ENCODE peak calls at places on chromosomes 3 and 15, in six cellular contexts. X, Q, L, U, D and O are unnamed samples. For H3K27me3, the result is how much of the 10 kb centered on the place peaks cover.

GRCh38 chr15:60614862-60615771 is 136.2 kb upstream of the ICE2 start:
- DNase-seq in X (no peak), Q (peak), L (no peak), U (no peak), D (peak), O (no peak)

GRCh38 chr3:66816110-66816761 is 181.9 kb upstream of the KBTBD8 start:
- DNase-seq in X (peak), Q (no peak), L (no peak), U (no peak), D (peak), O (no peak)

GRCh38 chr15:80173022-80173759 is 20.4 kb downstream of the FAH start:
- DNase-seq in X (peak), Q (peak), L (peak), U (peak), D (peak), O (peak)

GRCh38 chr3:163056874-163057497 is 1560.4 kb downstream of the OTOL1 start:
- DNase-seq in X (peak), Q (peak), L (no peak), U (no peak), D (peak), O (no peak)

GRCh38 chr15:90184786-90185704 is 16.1 kb upstream of the SEMA4B start:
- DNase-seq in X (peak), Q (peak), L (peak), U (peak), D (peak), O (peak)

GRCh38 chr15:51089699-51090098 is 5.0 kb downstream of the TNFAIP8L3 start:
- DNase-seq in X (no peak), Q (no peak), L (no peak), U (no peak), D (no peak), O (no peak)

GRCh38 chr15:93610944-93611343 is 521.9 kb upstream of the RGMA start:
- DNase-seq in X (no peak), Q (no peak), L (no peak), U (no peak), D (no peak), O (no peak)

GRCh38 chr3:186406669-186407635 is 44.9 kb upstream of the DGKG start:
- DNase-seq in X (no peak), Q (peak), L (peak), U (peak), D (no peak), O (no peak)

GRCh38 chr3:151787626-151788025 is 26.3 kb upstream of the AADAC start:
- DNase-seq in X (peak), Q (no peak), L (no peak), U (no peak), D (no peak), O (no peak)

GRCh38 chr15:85276921-85277320 is 103.5 kb upstream of the AKAP13 start:
- DNase-seq in X (peak), Q (no peak), L (no peak), U (no peak), D (no peak), O (no peak)

GRCh38 chr3:127572186-127572585 is 18.3 kb downstream of the TPRA1 start:
- DNase-seq in X (no peak), Q (no peak), L (no peak), U (no peak), D (no peak), O (no peak)

GRCh38 chr3:32455609-32456428 is 46.8 kb downstream of the CMTM6 start:
- DNase-seq in X (no peak), Q (no peak), L (no peak), U (no peak), D (no peak), O (no peak)

GRCh38 chr3:53089511-53089910 is 40.7 kb downstream of the RFT1 start:
- DNase-seq in X (no peak), Q (no peak), L (peak), U (no peak), D (no peak), O (no peak)

GRCh38 chr3:160052385-160053047 is 63.9 kb downstream of the IL12A start:
- DNase-seq in X (no peak), Q (no peak), L (no peak), U (no peak), D (no peak), O (no peak)

DNA sequence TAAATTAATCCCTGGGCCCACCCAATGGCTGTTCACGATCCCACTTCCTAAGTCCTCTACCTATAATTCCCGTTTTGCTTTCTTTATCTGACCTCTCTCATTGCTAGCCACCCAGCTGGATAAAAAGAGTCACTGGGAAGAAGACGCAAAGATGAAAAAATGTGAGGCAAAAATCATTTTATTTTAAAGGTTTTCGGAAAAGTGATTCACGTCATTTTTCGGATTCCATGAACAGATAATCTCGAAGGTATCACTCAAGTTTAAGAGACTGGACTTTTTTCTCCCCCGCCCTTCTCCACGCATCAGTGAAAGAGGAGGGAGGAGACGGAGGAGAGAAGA is 266.6 kb downstream of the CGGBP1 start:
- DNase-seq in X (no peak), Q (no peak), L (no peak), U (no peak), D (no peak), O (no peak)
- H3K27me3 ChIP-seq in X (under half), Q (half or more), L (half or more), U (under half), D (half or more), O (under half)

DNA sequence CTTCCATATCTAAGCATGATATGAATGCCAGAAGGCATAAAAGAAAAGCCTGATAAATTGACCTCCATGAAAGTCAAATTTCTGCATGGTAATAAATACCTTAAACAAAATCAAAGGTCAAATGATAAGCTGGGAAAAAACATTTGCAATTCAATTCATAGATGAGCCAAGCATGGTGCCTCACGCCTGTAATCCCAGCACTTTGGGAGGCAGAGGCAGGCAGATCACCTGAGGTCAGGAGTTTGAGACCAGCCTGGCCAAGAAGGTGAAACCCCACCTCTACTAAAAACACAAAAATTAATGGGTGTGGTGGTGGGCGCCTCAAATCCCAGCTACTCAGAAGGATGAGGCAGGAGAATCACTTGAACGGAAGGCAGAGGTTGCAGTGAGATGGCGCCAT is 27.8 kb upstream of the RAF1 start:
- DNase-seq in X (no peak), Q (no peak), L (no peak), U (no peak), D (no peak), O (no peak)
- H3K27ac ChIP-seq in X (no peak), Q (no peak), L (peak), U (no peak), D (no peak), O (no peak)

GRCh38 chr15:47184003-47184404 is 533.3 kb upstream of the SEMA6D start:
- DNase-seq in X (no peak), Q (peak), L (no peak), U (no peak), D (peak), O (no peak)

GRCh38 chr15:47182818-47183217 is 534.5 kb upstream of the SEMA6D start:
- DNase-seq in X (no peak), Q (no peak), L (no peak), U (no peak), D (no peak), O (no peak)

GRCh38 chr15:47184405-47185221 is 532.7 kb upstream of the SEMA6D start:
- DNase-seq in X (no peak), Q (no peak), L (peak), U (peak), D (peak), O (no peak)

GRCh38 chr15:47186071-47186470 is 531.2 kb upstream of the SEMA6D start:
- DNase-seq in X (no peak), Q (no peak), L (no peak), U (no peak), D (no peak), O (no peak)

GRCh38 chr15:47185222-47185800 is 532.0 kb upstream of the SEMA6D start:
- DNase-seq in X (no peak), Q (no peak), L (no peak), U (no peak), D (no peak), O (no peak)
- H3K27me3 ChIP-seq in X (under half), Q (under half), L (half or more), U (under half), D (half or more), O (under half)

DNA sequence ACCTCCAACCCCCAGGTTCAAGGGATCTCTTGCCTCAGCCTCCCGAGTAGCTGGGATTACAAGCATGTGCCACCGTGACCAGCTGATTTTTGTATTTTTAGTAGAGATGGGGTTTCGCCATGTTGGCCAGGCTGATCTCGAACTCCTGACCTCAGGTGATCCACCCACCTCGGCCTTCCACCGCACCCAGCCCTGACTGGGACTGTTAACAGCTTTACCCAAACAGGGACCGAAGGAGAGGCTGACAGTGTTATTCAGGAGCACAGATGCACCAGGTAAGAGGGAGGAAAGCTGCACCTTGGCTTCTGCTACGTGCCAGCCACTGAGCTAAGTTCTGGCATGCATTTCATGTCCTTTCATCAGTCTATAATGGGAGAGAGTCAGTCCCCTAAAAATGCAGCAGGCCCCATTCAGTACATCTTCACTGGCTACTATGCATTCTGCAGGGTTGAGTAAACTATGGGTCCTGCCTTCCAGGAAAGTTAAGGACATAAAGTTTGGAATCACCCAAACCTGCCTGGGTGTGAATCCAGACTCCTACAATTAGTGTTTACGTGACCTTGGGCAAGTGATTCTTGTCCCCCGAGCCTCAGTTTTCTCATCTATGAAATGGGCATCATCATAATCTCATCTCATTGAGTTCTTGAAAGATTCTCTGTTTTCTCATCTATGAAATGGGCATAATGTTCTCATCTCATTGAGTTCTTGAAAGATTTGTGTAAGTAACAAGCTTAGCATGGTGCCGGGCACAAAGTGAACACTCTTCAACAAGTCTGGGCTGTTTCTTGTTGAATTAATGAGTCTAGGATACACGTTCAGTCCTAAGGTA is 82.3 kb downstream of the CPN2 start:
- DNase-seq in X (no peak), Q (peak), L (no peak), U (peak), D (no peak), O (no peak)
- H3K27ac ChIP-seq in X (no peak), Q (peak), L (peak), U (peak), D (no peak), O (no peak)

GRCh38 chr3:194720048-194720447 is 34.4 kb downstream of the FAM43A start:
- DNase-seq in X (no peak), Q (no peak), L (no peak), U (no peak), D (no peak), O (no peak)
- H3K27me3 ChIP-seq in X (under half), Q (under half), L (under half), U (under half), D (under half), O (under half)

DNA sequence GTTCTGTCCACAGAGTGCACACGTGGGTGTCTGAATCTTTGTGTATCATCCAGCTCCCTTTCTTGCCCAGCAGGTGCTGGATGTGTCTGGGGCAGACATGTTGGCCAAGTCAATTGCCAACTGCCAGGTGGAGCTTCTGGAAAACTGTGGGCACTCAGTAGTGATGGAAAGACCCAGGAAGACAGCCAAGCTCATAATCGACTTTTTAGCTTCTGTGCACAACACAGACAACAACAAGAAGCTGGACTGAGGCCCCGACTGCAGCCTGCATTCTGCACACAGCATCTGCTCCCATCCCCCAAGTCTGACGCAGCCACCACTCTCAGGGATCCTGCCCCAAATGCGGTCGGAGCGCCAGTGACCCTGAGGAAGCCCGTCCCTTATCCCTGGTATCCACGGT is 12.5 kb upstream of the RPP14 start:
- DNase-seq in X (no peak), Q (no peak), L (no peak), U (no peak), D (no peak), O (no peak)
- H3K27ac ChIP-seq in X (no peak), Q (no peak), L (no peak), U (no peak), D (no peak), O (no peak)

GRCh38 chr3:130514671-130515070 is 2.3 kb upstream of the COL6A6 start:
- DNase-seq in X (no peak), Q (no peak), L (no peak), U (no peak), D (no peak), O (no peak)
- H3K27me3 ChIP-seq in X (half or more), Q (under half), L (half or more), U (under half), D (half or more), O (under half)

DNA sequence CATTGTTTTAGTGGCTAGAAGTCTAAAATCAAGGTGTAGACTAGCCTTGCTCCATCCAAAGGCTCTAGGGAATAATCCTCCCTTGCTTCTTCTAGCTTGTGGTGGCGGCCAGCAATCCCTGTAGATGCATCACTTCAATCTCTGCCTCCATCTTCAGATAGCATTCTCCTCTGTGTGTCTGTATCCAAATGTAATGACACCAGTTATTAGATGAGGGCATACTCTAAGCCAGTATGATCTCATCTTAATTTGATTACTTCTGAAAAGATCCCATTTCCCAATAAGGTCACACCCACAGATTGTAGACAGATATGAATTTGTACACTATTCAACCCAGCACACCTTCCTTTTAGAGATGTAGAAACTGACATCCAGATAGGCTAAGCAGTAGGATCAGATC is 334.5 kb upstream of the KCNMB2 start:
- DNase-seq in X (no peak), Q (no peak), L (no peak), U (no peak), D (no peak), O (no peak)
- H3K27ac ChIP-seq in X (no peak), Q (no peak), L (peak), U (no peak), D (no peak), O (no peak)

GRCh38 chr3:13790376-13791219 is 89.3 kb downstream of the WNT7A start:
- DNase-seq in X (no peak), Q (no peak), L (no peak), U (no peak), D (no peak), O (no peak)
- H3K27me3 ChIP-seq in X (under half), Q (under half), L (half or more), U (under half), D (under half), O (under half)